ENCODE peak calls at places on chromosome 2, in nine cellular contexts. R, S, B, L, J, U, H, W and K are unnamed samples.

GRCh38 chr2:120934891-120935338 is 199.2 kb downstream of the GLI2 start:
- DNase-seq in J (peak), U (peak), R (peak), H (no peak), L (peak), S (no peak), W (no peak), B (peak), K (peak)

GRCh38 chr2:160486341-160486740 is 7.3 kb downstream of the RBMS1 start:
- DNase-seq in B (no peak), R (no peak), S (no peak), H (no peak), J (no peak), W (no peak), L (peak), U (no peak), K (peak)

GRCh38 chr2:240966906-240967680 is 31.3 kb upstream of the SNED1 start:
- DNase-seq in W (peak), S (no peak), U (peak), B (no peak), R (no peak), L (no peak), J (no peak), H (no peak), K (no peak)

GRCh38 chr2:159285929-159286708 is at the start of gene WDSUB1:
- DNase-seq in H (peak), L (peak), B (peak), R (peak), J (peak), W (peak), U (peak), S (peak), K (peak)

GRCh38 chr2:142722569-142722968 is 154.9 kb upstream of the KYNU start:
- DNase-seq in U (no peak), W (no peak), S (no peak), L (peak), R (peak), J (peak), H (no peak), B (no peak), K (peak)

GRCh38 chr2:48189552-48190228 is 283.4 kb upstream of the FBXO11 start:
- DNase-seq in B (peak), U (no peak), R (no peak), W (no peak), H (no peak), S (no peak), J (no peak), L (no peak), K (no peak)

GRCh38 chr2:215238485-215239098 is 73.3 kb upstream of the ATIC start:
- DNase-seq in J (no peak), W (no peak), U (no peak), S (no peak), R (peak), H (no peak), L (peak), B (no peak), K (peak)

GRCh38 chr2:121008978-121009377 is 273.3 kb downstream of the GLI2 start:
- DNase-seq in W (no peak), H (no peak), S (no peak), L (peak), R (no peak), U (no peak), B (no peak), J (no peak), K (peak)

GRCh38 chr2:209613941-209614340 is 157.7 kb upstream of the UNC80 start:
- DNase-seq in W (no peak), B (no peak), R (no peak), S (no peak), J (no peak), H (no peak), L (no peak), U (no peak), K (no peak)